ENCODE peak calls at places on chromosomes 11 and 22, in five cellular contexts. One of them, this sample, is unnamed.

GRCh38 chr22:36027579-36027959 is 1.1 kb downstream of the RBFOX2 start:
- DNase-seq in RWPE1: no peak
- DNase-seq in H9: no peak
- DNase-seq in stomach: no peak
- DNase-seq in cardiac fibroblast: peak; percentile 21
- DNase-seq in this sample: no peak

GRCh38 chr22:47012589-47013365 is 250.3 kb downstream of the TBC1D22A start:
- DNase-seq in stomach: no peak
- DNase-seq in H9: no peak
- DNase-seq in cardiac fibroblast: peak; percentile 25
- DNase-seq in RWPE1: no peak
- DNase-seq in this sample: no peak

GRCh38 chr22:37062366-37062655 is 10.8 kb downstream of the KCTD17 start:
- DNase-seq in stomach: no peak
- DNase-seq in H9: no peak
- DNase-seq in RWPE1: no peak
- DNase-seq in cardiac fibroblast: no peak
- DNase-seq in this sample: no peak

GRCh38 chr11:11993814-11994213 is 14.6 kb downstream of the DKK3 start:
- DNase-seq in RWPE1: peak; percentile 82
- DNase-seq in H9: peak; percentile 55
- DNase-seq in stomach: no peak
- DNase-seq in cardiac fibroblast: peak; percentile 69
- DNase-seq in this sample: no peak

GRCh38 chr11:16743478-16743877 is 5.0 kb downstream of the C11orf58 start:
- DNase-seq in cardiac fibroblast: no peak
- DNase-seq in stomach: no peak
- DNase-seq in RWPE1: no peak
- DNase-seq in H9: no peak
- DNase-seq in this sample: no peak

GRCh38 chr11:45239733-45240132 is 46.4 kb downstream of the SYT13 start:
- DNase-seq in H9: no peak
- DNase-seq in stomach: no peak
- DNase-seq in RWPE1: no peak
- DNase-seq in cardiac fibroblast: no peak
- DNase-seq in this sample: no peak

GRCh38 chr11:133906746-133907145 is 50.0 kb downstream of the IGSF9B start:
- DNase-seq in RWPE1: no peak
- DNase-seq in cardiac fibroblast: no peak
- DNase-seq in stomach: no peak
- DNase-seq in H9: no peak
- DNase-seq in this sample: peak; percentile 70

GRCh38 chr11:128595221-128595620 is 7.9 kb upstream of the ETS1 start:
- DNase-seq in cardiac fibroblast: peak; percentile 40
- DNase-seq in RWPE1: no peak
- DNase-seq in H9: no peak
- DNase-seq in stomach: no peak
- DNase-seq in this sample: no peak

GRCh38 chr11:92340839-92341238 is 116.2 kb downstream of the FAT3 start:
- DNase-seq in RWPE1: no peak
- DNase-seq in cardiac fibroblast: peak; percentile 2
- DNase-seq in H9: peak; percentile 70
- DNase-seq in stomach: no peak
- DNase-seq in this sample: no peak

GRCh38 chr11:62788991-62789390 is 1.8 kb downstream of the TMEM179B start:
- DNase-seq in stomach: no peak
- DNase-seq in RWPE1: no peak
- DNase-seq in cardiac fibroblast: no peak
- DNase-seq in H9: peak; percentile 59
- DNase-seq in this sample: no peak

GRCh38 chr11:117199061-117199915 is at the start of gene TAGLN:
- DNase-seq in cardiac fibroblast: peak; percentile 97
- DNase-seq in RWPE1: peak; percentile 86
- DNase-seq in H9: peak; percentile 89
- DNase-seq in stomach: peak; percentile 47
- DNase-seq in this sample: peak; percentile 98

GRCh38 chr22:40009953-40010751 is 15.4 kb downstream of the FAM83F start:
- DNase-seq in H9: no peak
- DNase-seq in cardiac fibroblast: no peak
- DNase-seq in RWPE1: no peak
- DNase-seq in stomach: no peak
- DNase-seq in this sample: no peak

GRCh38 chr22:44107341-44107740 is 73.4 kb upstream of the PARVG start:
- DNase-seq in H9: peak; percentile 75
- DNase-seq in cardiac fibroblast: no peak
- DNase-seq in stomach: no peak
- DNase-seq in RWPE1: no peak
- DNase-seq in this sample: peak; percentile 30

GRCh38 chr11:8356731-8357504 is 93.2 kb upstream of the LMO1 start:
- DNase-seq in stomach: no peak
- DNase-seq in cardiac fibroblast: peak; percentile 11
- DNase-seq in H9: no peak
- DNase-seq in RWPE1: no peak
- DNase-seq in this sample: peak; percentile 75

GRCh38 chr22:22745225-22746060 is 101.0 kb downstream of the GGTLC2 start:
- DNase-seq in stomach: peak; percentile 48
- DNase-seq in RWPE1: no peak
- DNase-seq in cardiac fibroblast: peak; percentile 33
- DNase-seq in H9: peak; percentile 70
- DNase-seq in this sample: no peak
- TF ChIP-seq CTCF in stomach: no peak
- TF ChIP-seq CTCF in RWPE1: no peak
- TF ChIP-seq CTCF in cardiac fibroblast: peak; percentile 89
- TF ChIP-seq CTCF in H9: peak; percentile 87
- TF ChIP-seq CTCF in this sample: peak; percentile 77

DNA sequence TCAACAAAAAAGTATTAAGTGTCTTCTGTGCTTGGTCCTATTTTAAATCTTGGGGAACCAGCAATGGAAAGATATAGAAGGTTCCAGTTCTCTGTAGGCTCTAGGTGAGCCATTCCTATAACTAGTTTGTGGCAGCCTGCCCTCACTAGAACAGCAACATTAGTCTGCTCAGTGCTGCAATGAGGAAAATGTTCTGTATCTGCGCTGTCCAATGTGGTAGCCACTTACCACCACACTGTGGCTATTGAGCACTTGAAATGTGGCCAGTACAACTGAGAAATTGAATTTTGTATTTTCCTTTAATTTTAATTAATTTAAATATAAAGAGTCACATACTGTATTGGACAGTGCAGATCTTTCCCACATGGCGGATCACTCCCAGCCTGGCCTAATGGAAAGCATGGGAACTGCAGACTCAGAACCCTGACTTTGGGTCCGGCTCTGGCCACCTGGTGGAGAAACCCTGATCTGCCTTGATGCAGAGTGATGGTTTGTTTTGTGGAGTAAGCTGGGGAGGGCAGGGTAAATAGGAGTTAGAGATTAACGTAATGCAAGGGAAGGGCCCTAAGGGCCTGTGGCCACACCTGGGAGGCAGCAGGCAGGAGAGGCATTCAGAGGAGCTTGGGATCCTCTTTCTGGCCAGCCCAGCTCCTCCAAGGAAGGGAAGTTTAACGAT is 101.0 kb downstream of the ME3 start:
- DNase-seq in cardiac fibroblast: no peak
- DNase-seq in RWPE1: no peak
- DNase-seq in H9: peak; percentile 91
- DNase-seq in stomach: no peak
- DNase-seq in this sample: no peak
- TF ChIP-seq CTCF in cardiac fibroblast: peak; percentile 53
- TF ChIP-seq CTCF in RWPE1: no peak
- TF ChIP-seq CTCF in H9: peak; percentile 95
- TF ChIP-seq CTCF in stomach: peak; percentile 9
- TF ChIP-seq CTCF in this sample: peak; percentile 63

GRCh38 chr11:2758751-2759150 is 59.0 kb upstream of the KCNQ1OT1 start:
- DNase-seq in stomach: no peak
- DNase-seq in H9: no peak
- DNase-seq in cardiac fibroblast: no peak
- DNase-seq in RWPE1: no peak
- DNase-seq in this sample: peak; percentile 30

GRCh38 chr11:2762031-2762380 is 62.2 kb upstream of the KCNQ1OT1 start:
- DNase-seq in cardiac fibroblast: no peak
- DNase-seq in stomach: no peak
- DNase-seq in RWPE1: no peak
- DNase-seq in H9: no peak
- DNase-seq in this sample: no peak

GRCh38 chr11:2761131-2762030 is 61.6 kb upstream of the KCNQ1OT1 start:
- DNase-seq in H9: peak; percentile 17
- DNase-seq in stomach: peak; percentile 25
- DNase-seq in RWPE1: no peak
- DNase-seq in cardiac fibroblast: no peak
- DNase-seq in this sample: peak; percentile 91

GRCh38 chr11:2759228-2760195 is 59.7 kb upstream of the KCNQ1OT1 start:
- DNase-seq in cardiac fibroblast: no peak
- DNase-seq in stomach: peak; percentile 20
- DNase-seq in H9: no peak
- DNase-seq in RWPE1: no peak
- DNase-seq in this sample: peak; percentile 72

GRCh38 chr11:2760196-2760871 is 60.5 kb upstream of the KCNQ1OT1 start:
- DNase-seq in RWPE1: no peak
- DNase-seq in stomach: peak; percentile 23
- DNase-seq in cardiac fibroblast: no peak
- DNase-seq in H9: peak; percentile 14
- DNase-seq in this sample: peak; percentile 91
- TF ChIP-seq CTCF in RWPE1: no peak
- TF ChIP-seq CTCF in stomach: no peak
- TF ChIP-seq CTCF in cardiac fibroblast: no peak
- TF ChIP-seq CTCF in H9: no peak
- TF ChIP-seq CTCF in this sample: no peak

GRCh38 chr11:60887531-60887930 is 18.9 kb downstream of the PRPF19 start:
- DNase-seq in cardiac fibroblast: peak; percentile 69
- DNase-seq in RWPE1: no peak
- DNase-seq in H9: peak; percentile 58
- DNase-seq in stomach: peak; percentile 61
- DNase-seq in this sample: no peak
- TF ChIP-seq CTCF in cardiac fibroblast: peak; percentile 84
- TF ChIP-seq CTCF in RWPE1: no peak
- TF ChIP-seq CTCF in H9: peak; percentile 75
- TF ChIP-seq CTCF in stomach: peak; percentile 59
- TF ChIP-seq CTCF in this sample: peak; percentile 80

GRCh38 chr11:111846640-111847039 is 24.7 kb downstream of the ALG9 start:
- DNase-seq in RWPE1: no peak
- DNase-seq in cardiac fibroblast: peak; percentile 74
- DNase-seq in stomach: no peak
- DNase-seq in H9: no peak
- DNase-seq in this sample: no peak

GRCh38 chr11:111846063-111846462 is 25.3 kb downstream of the ALG9 start:
- DNase-seq in H9: no peak
- DNase-seq in stomach: no peak
- DNase-seq in RWPE1: peak; percentile 44
- DNase-seq in cardiac fibroblast: peak; percentile 32
- DNase-seq in this sample: no peak

GRCh38 chr11:111841370-111842053 is 29.9 kb downstream of the ALG9 start:
- DNase-seq in cardiac fibroblast: peak; percentile 91
- DNase-seq in H9: peak; percentile 85
- DNase-seq in stomach: peak; percentile 93
- DNase-seq in RWPE1: peak; percentile 66
- DNase-seq in this sample: no peak

GRCh38 chr11:111845256-111846028 is 25.9 kb downstream of the ALG9 start:
- DNase-seq in H9: no peak
- DNase-seq in stomach: no peak
- DNase-seq in RWPE1: no peak
- DNase-seq in cardiac fibroblast: peak; percentile 25
- DNase-seq in this sample: no peak

DNA sequence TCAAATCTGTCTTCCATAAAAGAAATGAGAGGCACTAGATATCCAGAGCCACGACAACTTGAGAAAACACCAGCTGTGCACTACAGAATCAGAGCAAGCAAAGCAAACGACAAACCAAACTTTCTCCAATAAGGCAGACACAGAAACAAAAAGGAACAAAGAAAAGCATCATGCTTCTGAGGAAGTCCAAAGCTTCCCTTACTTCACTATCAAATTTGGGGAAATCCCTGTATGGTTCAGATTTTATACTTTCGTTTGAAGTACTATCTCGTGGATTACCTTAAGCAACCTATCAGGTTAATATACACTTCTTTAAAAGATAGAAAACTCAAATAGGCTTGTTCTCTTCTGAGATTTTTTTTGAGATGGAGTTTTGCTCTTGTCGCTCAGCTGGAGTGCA is 27.7 kb downstream of the ALG9 start:
- DNase-seq in RWPE1: no peak
- DNase-seq in stomach: no peak
- DNase-seq in cardiac fibroblast: no peak
- DNase-seq in H9: no peak
- DNase-seq in this sample: no peak
- TF ChIP-seq CTCF in RWPE1: no peak
- TF ChIP-seq CTCF in stomach: no peak
- TF ChIP-seq CTCF in cardiac fibroblast: no peak
- TF ChIP-seq CTCF in H9: no peak
- TF ChIP-seq CTCF in this sample: no peak

DNA sequence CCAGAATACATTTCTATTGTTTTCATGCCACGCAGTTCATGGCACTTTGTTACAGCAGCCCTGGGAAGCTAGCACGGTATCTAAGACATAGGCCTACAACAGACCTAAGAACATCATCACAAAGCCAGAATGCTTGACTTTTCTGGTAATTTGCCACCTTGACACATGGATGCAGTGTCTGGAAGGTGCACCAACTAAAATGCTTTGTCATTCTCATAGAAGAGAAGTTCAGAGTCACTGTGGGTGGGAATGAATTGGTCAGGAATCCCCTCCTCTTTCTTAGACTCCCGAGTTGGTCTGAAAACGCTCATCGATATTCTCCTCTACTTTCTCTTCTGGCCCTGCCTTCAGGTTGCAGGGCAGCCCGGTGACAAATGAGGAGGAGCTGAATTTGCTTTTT is 121.5 kb downstream of the COMMD9 start:
- DNase-seq in RWPE1: no peak
- DNase-seq in stomach: no peak
- DNase-seq in H9: no peak
- DNase-seq in cardiac fibroblast: no peak
- DNase-seq in this sample: no peak
- TF ChIP-seq CTCF in RWPE1: no peak
- TF ChIP-seq CTCF in stomach: no peak
- TF ChIP-seq CTCF in H9: no peak
- TF ChIP-seq CTCF in cardiac fibroblast: no peak
- TF ChIP-seq CTCF in this sample: no peak

GRCh38 chr11:125348141-125348651 is 147.9 kb downstream of the FEZ1 start:
- DNase-seq in H9: no peak
- DNase-seq in cardiac fibroblast: no peak
- DNase-seq in RWPE1: no peak
- DNase-seq in stomach: no peak
- DNase-seq in this sample: no peak
- TF ChIP-seq CTCF in H9: no peak
- TF ChIP-seq CTCF in cardiac fibroblast: no peak
- TF ChIP-seq CTCF in RWPE1: no peak
- TF ChIP-seq CTCF in stomach: no peak
- TF ChIP-seq CTCF in this sample: no peak

GRCh38 chr11:114192841-114193389 is 103.3 kb upstream of the NNMT start:
- DNase-seq in stomach: no peak
- DNase-seq in RWPE1: no peak
- DNase-seq in cardiac fibroblast: no peak
- DNase-seq in H9: no peak
- DNase-seq in this sample: no peak
- TF ChIP-seq CTCF in stomach: no peak
- TF ChIP-seq CTCF in RWPE1: no peak
- TF ChIP-seq CTCF in cardiac fibroblast: no peak
- TF ChIP-seq CTCF in H9: no peak
- TF ChIP-seq CTCF in this sample: peak; percentile 25